ENCODE peak calls at places on chromosome 7, in four cellular contexts. P is left colon, T is anterior cingulate cortex, V is LNCaP clone FGC. U is an unnamed sample.

GRCh38 chr7:20268832-20269231 is 51.6 kb upstream of the MACC1 start:
- DNase-seq in P (no peak), T (no peak), V (no peak), U (no peak)

GRCh38 chr7:6159524-6160011 is 112.9 kb downstream of the CYTH3 start:
- DNase-seq in P (no peak), T (no peak), V (no peak), U (no peak)

GRCh38 chr7:122327969-122328368 is 23.4 kb upstream of the FEZF1 start:
- DNase-seq in P (no peak), T (no peak), V (no peak), U (no peak)

GRCh38 chr7:87152897-87153641 is 816 bp downstream of the DMTF1 start:
- DNase-seq in P (peak), T (peak), V (no peak), U (peak)

GRCh38 chr7:91894781-91895480 is 14.4 kb upstream of the MTERF1 start:
- DNase-seq in P (no peak), T (no peak), V (no peak), U (no peak)

GRCh38 chr7:157459966-157460365 is 123.2 kb downstream of the DNAJB6 start:
- DNase-seq in P (no peak), T (no peak), V (no peak), U (peak)

GRCh38 chr7:138661236-138661635 is 39.9 kb downstream of the SVOPL start:
- DNase-seq in P (no peak), T (no peak), V (no peak), U (no peak)

GRCh38 chr7:100884741-100885439 is 4.6 kb downstream of the UFSP1 start:
- DNase-seq in P (no peak), T (no peak), V (no peak), U (no peak)

GRCh38 chr7:106196460-106197021 is 84.4 kb upstream of the SYPL1 start:
- DNase-seq in P (no peak), T (no peak), V (peak), U (no peak)

GRCh38 chr7:27277628-27278027 is 35.0 kb downstream of the EVX1 start:
- DNase-seq in P (peak), T (no peak), V (peak), U (no peak)

U was measured in posterior cingulate gyrus.